ENCODE peak calls at places on chromosomes 13 and 19, in six cellular contexts. J is esophagus muscularis mucosa, S is SJCRH30, Y is esophagus squamous epithelium, T is PC-3, E is cardiac muscle cell. Z is an unnamed sample.

GRCh38 chr13:31048521-31048920 is 113.2 kb downstream of the HSPH1 start:
- DNase-seq in J (no peak), S (no peak), Y (no peak), T (no peak), E (no peak), Z (no peak)

GRCh38 chr13:100442095-100442832 is 146.3 kb downstream of the GGACT start:
- DNase-seq in J (no peak), S (no peak), Y (no peak), T (no peak), E (no peak), Z (no peak)

GRCh38 chr13:99353836-99354235 is 46.6 kb upstream of the GPR183 start:
- DNase-seq in J (peak; percentile 82), S (no peak), Y (no peak), T (no peak), E (no peak), Z (no peak)

GRCh38 chr19:40282920-40283319 is 2.2 kb downstream of the AKT2 start:
- DNase-seq in J (no peak), S (no peak), Y (no peak), T (no peak), E (no peak), Z (no peak)

GRCh38 chr13:29849071-29849541 is 1.3 kb downstream of the UBL3 start:
- DNase-seq in J (no peak), S (peak; percentile 64), Y (no peak), T (peak; percentile 40), E (peak; percentile 35), Z (peak; percentile 33)

GRCh38 chr19:31821346-31821745 is 472.1 kb upstream of the TSHZ3 start:
- DNase-seq in J (peak; percentile 87), S (no peak), Y (no peak), T (no peak), E (no peak), Z (no peak)

GRCh38 chr13:24631922-24632321 is 48.3 kb upstream of the ATP12A start:
- DNase-seq in J (no peak), S (no peak), Y (no peak), T (no peak), E (no peak), Z (no peak)

GRCh38 chr19:18029617-18030338 is 21.8 kb downstream of the ARRDC2 start:
- DNase-seq in J (no peak), S (peak; percentile 50), Y (no peak), T (peak; percentile 91), E (no peak), Z (no peak)

GRCh38 chr19:40921005-40921897 is 39.2 kb upstream of the CYP2A7 start:
- DNase-seq in J (no peak), S (no peak), Y (no peak), T (peak; percentile 95), E (peak; percentile 26), Z (no peak)

GRCh38 chr13:21670883-21671792 is at the start of gene FGF9:
- DNase-seq in J (no peak), S (peak; percentile 87), Y (no peak), T (peak; percentile 65), E (peak; percentile 92), Z (peak; percentile 80)

GRCh38 chr19:16293133-16294085 is 31.2 kb upstream of the KLF2 start:
- DNase-seq in J (peak; percentile 96), S (peak; percentile 77), Y (no peak), T (peak; percentile 90), E (no peak), Z (no peak)

GRCh38 chr13:113211774-113212173 is 2.4 kb downstream of the CUL4A start:
- DNase-seq in J (no peak), S (peak; percentile 21), Y (no peak), T (peak; percentile 19), E (no peak), Z (no peak)

GRCh38 chr13:113086031-113086750 is 19.4 kb upstream of the F7 start:
- DNase-seq in J (no peak), S (no peak), Y (no peak), T (no peak), E (no peak), Z (no peak)

GRCh38 chr13:28750187-28751045 is 31.6 kb upstream of the SLC46A3 start:
- DNase-seq in J (peak; percentile 37), S (no peak), Y (no peak), T (peak; percentile 59), E (no peak), Z (no peak)

GRCh38 chr13:112879283-112879833 is 89.7 kb upstream of the MCF2L start:
- DNase-seq in J (no peak), S (no peak), Y (no peak), T (no peak), E (no peak), Z (no peak)

GRCh38 chr19:27580906-27581305 is 1632.0 kb downstream of the UQCRFS1 start:
- DNase-seq in J (no peak), S (no peak), Y (no peak), T (no peak), E (no peak), Z (no peak)

GRCh38 chr13:49585220-49586157 is at the start of gene RCBTB1:
- DNase-seq in J (peak; percentile 94), S (peak; percentile 79), Y (no peak), T (peak; percentile 53), E (peak; percentile 88), Z (peak; percentile 63)

GRCh38 chr13:40790232-40790631 is 821 bp downstream of the SLC25A15 start:
- DNase-seq in J (no peak), S (no peak), Y (no peak), T (no peak), E (no peak), Z (no peak)

GRCh38 chr19:57747472-57747807 is 825 bp downstream of the ZNF776 start:
- DNase-seq in J (no peak), S (no peak), Y (no peak), T (no peak), E (no peak), Z (no peak)

GRCh38 chr13:53264751-53265150 is 236.1 kb downstream of the OLFM4 start:
- DNase-seq in J (no peak), S (no peak), Y (no peak), T (no peak), E (no peak), Z (no peak)

GRCh38 chr13:99659234-99659633 is 158.0 kb downstream of the TM9SF2 start:
- DNase-seq in J (no peak), S (no peak), Y (no peak), T (no peak), E (peak; percentile 35), Z (no peak)

GRCh38 chr19:38841787-38842438 is 7.9 kb downstream of the HNRNPL start:
- DNase-seq in J (no peak), S (no peak), Y (no peak), T (no peak), E (no peak), Z (peak; percentile 79)

GRCh38 chr13:29888306-29888705 is 37.9 kb upstream of the UBL3 start:
- DNase-seq in J (peak; percentile 55), S (no peak), Y (no peak), T (no peak), E (no peak), Z (no peak)

GRCh38 chr19:7333198-7334118 is 15.3 kb upstream of the ARHGEF18 start:
- DNase-seq in J (no peak), S (no peak), Y (no peak), T (peak; percentile 20), E (no peak), Z (no peak)

GRCh38 chr19:6108721-6109633 is 1.3 kb downstream of the RFX2 start:
- DNase-seq in J (peak; percentile 93), S (peak; percentile 47), Y (no peak), T (peak; percentile 47), E (no peak), Z (peak; percentile 59)

GRCh38 chr13:113176822-113177221 is 18.4 kb downstream of the PROZ start:
- DNase-seq in J (no peak), S (no peak), Y (no peak), T (no peak), E (no peak), Z (no peak)

GRCh38 chr13:32976046-32976781 is 40.0 kb upstream of the KL start:
- DNase-seq in J (peak; percentile 17), S (no peak), Y (no peak), T (no peak), E (peak; percentile 14), Z (no peak)

GRCh38 chr13:110116072-110116487 is 190.9 kb downstream of the COL4A1 start:
- DNase-seq in J (no peak), S (no peak), Y (no peak), T (peak; percentile 76), E (peak; percentile 73), Z (peak; percentile 25)

GRCh38 chr19:21934131-21934530 is 76.6 kb downstream of the ZNF208 start:
- DNase-seq in J (no peak), S (no peak), Y (no peak), T (no peak), E (no peak), Z (no peak)
- H3K9me3 ChIP-seq in J (no peaks in the 10 kb centered on the region), S (no peaks in the 10 kb centered on the region), Y (peaks cover 6% of the 10 kb centered on the region), T (peaks cover 13% of the 10 kb centered on the region), E (no peaks in the 10 kb centered on the region), Z (no peaks in the 10 kb centered on the region)

DNA sequence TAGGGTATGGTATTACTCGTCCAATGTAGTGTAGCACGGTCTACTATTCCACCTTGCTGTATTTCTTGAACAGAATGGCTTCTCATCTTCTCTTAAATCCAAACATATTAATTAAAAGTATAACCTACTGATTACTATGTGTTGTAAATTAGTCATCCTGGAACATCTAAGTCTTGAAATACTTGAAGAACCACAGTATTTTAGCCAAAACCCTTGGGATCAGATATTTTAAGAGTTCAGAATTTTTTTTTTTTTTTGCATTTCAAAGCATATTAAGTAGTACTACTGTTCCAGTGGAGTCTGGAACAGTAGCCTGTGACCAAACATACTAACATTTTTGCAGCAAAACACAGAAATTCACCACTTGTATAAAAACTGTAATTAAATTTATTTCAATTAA is 30.1 kb downstream of the ZC3H13 start:
- DNase-seq in J (no peak), S (no peak), Y (no peak), T (no peak), E (no peak), Z (no peak)
- H3K36me3 ChIP-seq in J (peaks cover 33% of the 10 kb centered on the region), S (peaks cover 26% of the 10 kb centered on the region), Y (peaks cover 29% of the 10 kb centered on the region), T (peaks cover 4% of the 10 kb centered on the region), E (peaks cover 15% of the 10 kb centered on the region), Z (peaks cover 3% of the 10 kb centered on the region)

DNA sequence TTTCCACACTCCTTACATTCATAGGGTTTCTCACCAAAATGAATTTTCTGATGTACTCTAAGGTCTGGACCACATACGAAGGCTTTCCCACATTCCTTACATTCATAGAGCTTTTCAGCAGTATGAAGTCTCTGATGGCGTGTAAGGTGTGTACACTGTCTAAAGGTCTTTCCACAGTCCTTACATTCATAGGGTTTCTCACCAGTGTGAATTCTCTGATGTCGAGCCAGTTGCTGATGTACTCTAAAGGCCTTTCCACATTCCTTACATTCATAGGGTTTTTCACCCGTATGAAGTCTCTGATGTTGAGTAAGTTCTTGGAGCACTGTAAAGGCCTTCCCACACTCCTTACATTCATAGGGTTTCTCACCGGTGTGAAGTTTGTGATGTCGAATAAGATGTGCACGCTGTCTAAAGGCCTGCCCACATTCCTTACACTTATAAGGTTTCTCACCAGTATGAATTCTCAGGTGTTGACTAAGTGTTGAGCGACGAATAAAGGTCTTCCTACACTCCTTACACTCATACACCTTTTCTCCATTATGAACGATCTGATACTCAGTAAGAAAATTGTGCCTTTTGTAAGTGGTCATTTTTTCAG is 38.1 kb downstream of the ZFP14 start:
- DNase-seq in J (no peak), S (no peak), Y (no peak), T (no peak), E (no peak), Z (no peak)
- H3K9me3 ChIP-seq in J (peaks cover 4% of the 10 kb centered on the region), S (peaks cover 26% of the 10 kb centered on the region), Y (peaks cover 68% of the 10 kb centered on the region), T (peaks cover 13% of the 10 kb centered on the region), E (peaks cover 4% of the 10 kb centered on the region), Z (peaks cover 32% of the 10 kb centered on the region)

DNA sequence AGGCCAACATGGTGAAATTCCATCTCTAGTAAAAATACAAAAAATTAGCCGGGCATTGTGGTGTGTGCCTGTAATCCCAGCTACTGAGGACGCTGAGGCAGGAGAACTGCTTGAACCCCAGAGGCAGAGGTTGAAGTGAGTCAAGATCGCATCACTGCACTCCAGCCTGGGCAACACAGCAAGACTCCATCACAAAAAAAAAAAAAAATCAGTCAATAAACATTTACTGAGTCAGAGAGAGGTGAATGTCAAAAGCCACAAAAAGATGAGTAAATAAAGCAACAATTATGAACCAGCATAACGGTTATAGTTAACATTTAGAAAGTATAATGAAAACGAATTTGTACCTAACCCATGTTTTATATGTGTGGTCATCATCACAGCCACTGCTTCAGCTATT is 23.1 kb downstream of the PSPC1 start:
- DNase-seq in J (no peak), S (no peak), Y (no peak), T (peak; percentile 28), E (no peak), Z (no peak)
- H3K36me3 ChIP-seq in J (peaks cover 51% of the 10 kb centered on the region), S (peaks cover 88% of the 10 kb centered on the region), Y (peaks cover 85% of the 10 kb centered on the region), T (peaks cover 62% of the 10 kb centered on the region), E (peaks cover 28% of the 10 kb centered on the region), Z (no peaks in the 10 kb centered on the region)